ENCODE peak calls at places on chromosome 18, in eight cellular contexts. P, A, Z, C, M, L, R and N are unnamed samples.

GRCh38 chr18:23824704-23825103 is 135.5 kb downstream of the LAMA3 start:
- DNase-seq in P (no peak), A (no peak), Z (no peak), C (no peak), M (no peak), L (no peak), R (no peak), N (no peak)

GRCh38 chr18:55586841-55587240 is 1.2 kb downstream of the TCF4 start:
- DNase-seq in P (no peak), A (no peak), Z (peak; percentile 55), C (no peak), M (no peak), L (no peak), R (no peak), N (no peak)

GRCh38 chr18:72544092-72544886 is at the start of gene CBLN2:
- DNase-seq in P (peak; percentile 45), A (peak; percentile 16), Z (peak; percentile 72), C (peak; percentile 26), M (no peak), L (no peak), R (no peak), N (peak; percentile 7)

GRCh38 chr18:23703057-23703986 is 14.1 kb downstream of the LAMA3 start:
- DNase-seq in P (no peak), A (peak; percentile 29), Z (peak; percentile 52), C (no peak), M (no peak), L (no peak), R (no peak), N (peak; percentile 44)

GRCh38 chr18:46711444-46711863 is 45.4 kb downstream of the ST8SIA5 start:
- DNase-seq in P (no peak), A (peak; percentile 68), Z (peak; percentile 37), C (no peak), M (no peak), L (no peak), R (no peak), N (peak; percentile 12)

GRCh38 chr18:54904521-54904920 is 54.7 kb downstream of the CCDC68 start:
- DNase-seq in P (no peak), A (no peak), Z (no peak), C (no peak), M (no peak), L (no peak), R (no peak), N (no peak)

GRCh38 chr18:69795785-69796184 is 151.9 kb downstream of the CD226 start:
- DNase-seq in P (no peak), A (no peak), Z (peak; percentile 15), C (no peak), M (no peak), L (peak; percentile 9), R (no peak), N (no peak)

GRCh38 chr18:27847412-27847811 is 329.5 kb downstream of the CDH2 start:
- DNase-seq in P (no peak), A (no peak), Z (no peak), C (no peak), M (no peak), L (no peak), R (no peak), N (no peak)

GRCh38 chr18:11387880-11388279 is 221.5 kb upstream of the SLC35G4 start:
- DNase-seq in P (peak; percentile 88), A (peak; percentile 73), Z (peak; percentile 53), C (peak; percentile 13), M (peak; percentile 63), L (no peak), R (no peak), N (no peak)

GRCh38 chr18:53687002-53687401 is 537.5 kb downstream of the MBD2 start:
- DNase-seq in P (peak; percentile 15), A (no peak), Z (peak; percentile 6), C (no peak), M (no peak), L (no peak), R (no peak), N (no peak)

GRCh38 chr18:39863916-39864315 is 2091.1 kb upstream of the PIK3C3 start:
- DNase-seq in P (no peak), A (no peak), Z (no peak), C (no peak), M (no peak), L (no peak), R (no peak), N (no peak)

GRCh38 chr18:74832999-74833398 is 235.3 kb downstream of the ZNF407 start:
- DNase-seq in P (no peak), A (no peak), Z (no peak), C (no peak), M (no peak), L (no peak), R (no peak), N (no peak)

GRCh38 chr18:731185-731584 is 18.8 kb upstream of the ENOSF1 start:
- DNase-seq in P (no peak), A (no peak), Z (no peak), C (no peak), M (no peak), L (no peak), R (no peak), N (no peak)

GRCh38 chr18:36533446-36534153 is 236.1 kb downstream of the FHOD3 start:
- DNase-seq in P (no peak), A (no peak), Z (no peak), C (no peak), M (no peak), L (no peak), R (no peak), N (no peak)

GRCh38 chr18:79799619-79800352 is 2.0 kb downstream of the KCNG2 start:
- DNase-seq in P (no peak), A (no peak), Z (no peak), C (no peak), M (no peak), L (no peak), R (no peak), N (no peak)

GRCh38 chr18:33820517-33821368 is 242.7 kb downstream of the ASXL3 start:
- DNase-seq in P (no peak), A (no peak), Z (peak; percentile 21), C (no peak), M (no peak), L (no peak), R (no peak), N (no peak)

GRCh38 chr18:22346342-22346967 is 71.3 kb downstream of the CTAGE1 start:
- DNase-seq in P (peak; percentile 88), A (peak; percentile 84), Z (no peak), C (peak; percentile 81), M (peak; percentile 63), L (no peak), R (peak; percentile 20), N (no peak)

GRCh38 chr18:22346968-22347611 is 70.6 kb downstream of the CTAGE1 start:
- DNase-seq in P (peak; percentile 96), A (peak; percentile 89), Z (peak; percentile 73), C (peak; percentile 86), M (peak; percentile 89), L (no peak), R (no peak), N (no peak)

GRCh38 chr18:22348521-22349316 is 69.0 kb downstream of the CTAGE1 start:
- DNase-seq in P (peak; percentile 95), A (peak; percentile 68), Z (peak; percentile 76), C (peak; percentile 75), M (peak; percentile 83), L (no peak), R (no peak), N (no peak)

GRCh38 chr18:22349317-22349898 is 68.3 kb downstream of the CTAGE1 start:
- DNase-seq in P (peak; percentile 65), A (no peak), Z (no peak), C (no peak), M (no peak), L (no peak), R (no peak), N (no peak)

GRCh38 chr18:22347624-22348511 is 69.8 kb downstream of the CTAGE1 start:
- DNase-seq in P (peak; percentile 80), A (no peak), Z (peak; percentile 40), C (peak; percentile 42), M (peak; percentile 49), L (no peak), R (no peak), N (no peak)
- H3K4me3 ChIP-seq in P (peak overlapping the region; percentile 77), A (peak overlapping the region; percentile 64), Z (peak overlapping the region; percentile 30), C (peak overlapping the region; percentile 59), M (peak overlapping the region; percentile 70), L (peak overlapping the region; percentile 28), R (peak overlapping the region; percentile 28), N (peak overlapping the region; percentile 35)

GRCh38 chr18:21714472-21714871 is 9.9 kb upstream of the ABHD3 start:
- DNase-seq in P (no peak), A (no peak), Z (no peak), C (no peak), M (no peak), L (no peak), R (no peak), N (no peak)
- H3K4me3 ChIP-seq in P (no peak overlapping the region), A (no peak overlapping the region), Z (no peak overlapping the region), C (no peak overlapping the region), M (no peak overlapping the region), L (no peak overlapping the region), R (no peak overlapping the region), N (no peak overlapping the region)

GRCh38 chr18:59546164-59546563 is 151.1 kb downstream of the CCBE1 start:
- DNase-seq in P (no peak), A (no peak), Z (no peak), C (no peak), M (no peak), L (no peak), R (no peak), N (peak; percentile 55)

GRCh38 chr18:59551902-59552635 is 145.2 kb downstream of the CCBE1 start:
- DNase-seq in P (no peak), A (peak; percentile 42), Z (no peak), C (no peak), M (peak; percentile 62), L (no peak), R (no peak), N (no peak)

GRCh38 chr18:59549797-59550516 is 147.3 kb downstream of the CCBE1 start:
- DNase-seq in P (no peak), A (peak; percentile 50), Z (no peak), C (no peak), M (peak; percentile 46), L (no peak), R (no peak), N (no peak)

GRCh38 chr18:59553273-59553672 is 143.9 kb downstream of the CCBE1 start:
- DNase-seq in P (no peak), A (no peak), Z (no peak), C (no peak), M (no peak), L (no peak), R (no peak), N (no peak)

DNA sequence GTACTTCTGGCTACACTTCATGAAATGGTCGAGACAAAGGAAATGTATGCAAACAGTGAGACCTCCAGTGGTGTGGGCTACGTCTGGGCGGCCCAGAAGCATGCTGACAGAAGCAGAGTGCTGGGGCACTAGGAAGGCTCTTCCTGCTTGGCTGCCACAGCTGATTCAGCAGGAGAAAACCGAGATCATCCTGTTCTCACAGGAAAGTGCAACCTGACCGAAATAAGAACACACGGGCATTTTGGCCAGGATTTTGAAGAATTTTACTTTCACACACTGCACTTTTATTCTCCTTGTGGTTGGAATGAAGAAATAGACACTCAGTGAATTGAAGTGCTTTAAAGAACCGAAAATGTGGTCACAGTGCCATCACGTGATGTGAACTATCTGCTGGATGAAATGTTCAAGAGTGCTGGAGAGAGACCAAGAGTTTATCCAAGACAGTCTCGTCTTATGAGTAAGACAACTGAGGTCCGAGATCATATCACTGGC is 149.5 kb downstream of the CCBE1 start:
- DNase-seq in P (peak; percentile 66), A (no peak), Z (peak; percentile 62), C (no peak), M (no peak), L (peak; percentile 54), R (no peak), N (peak; percentile 73)
- H3K4me3 ChIP-seq in P (no peak overlapping the region), A (no peak overlapping the region), Z (no peak overlapping the region), C (no peak overlapping the region), M (no peak overlapping the region), L (peak overlapping the region; percentile 8), R (no peak overlapping the region), N (peak overlapping the region; percentile 10)

GRCh38 chr18:63315879-63316278 is 3.7 kb downstream of the BCL2 start:
- DNase-seq in P (no peak), A (no peak), Z (no peak), C (no peak), M (no peak), L (no peak), R (no peak), N (no peak)
- H3K4me3 ChIP-seq in P (no peak overlapping the region), A (no peak overlapping the region), Z (no peak overlapping the region), C (no peak overlapping the region), M (no peak overlapping the region), L (no peak overlapping the region), R (peak overlapping the region; percentile 75), N (no peak overlapping the region)